ENCODE peak calls at places on chromosomes 3 and 15, in seven cellular contexts. One of them, this sample, is unnamed.

GRCh38 chr3:10623578-10624275 is 118.3 kb upstream of the ATP2B2 start:
- DNase-seq in activated CD4-positive, alpha-beta T cell treated with anti-CD3 and anti-CD28 coated beads, Interleukin-2, amount 50 U/mL, for 24 hours: no peak
- DNase-seq in HT-29: no peak
- DNase-seq in iPS-NIHi11: no peak
- DNase-seq in NCI-H1694 treated with DMSO at 0.1 percent for 48 hours: no peak
- DNase-seq in ELR: no peak
- DNase-seq in activated T-cell treated with anti-CD3 and anti-CD28 coated beads, Interleukin-2, amount 50 U/mL, for 72 hours: no peak
- DNase-seq in this sample: no peak

GRCh38 chr3:100257601-100258000 is 3.2 kb upstream of the TBC1D23 start:
- DNase-seq in iPS-NIHi11: no peak
- DNase-seq in activated T-cell treated with anti-CD3 and anti-CD28 coated beads, Interleukin-2, amount 50 U/mL, for 72 hours: no peak
- DNase-seq in ELR: peak
- DNase-seq in activated CD4-positive, alpha-beta T cell treated with anti-CD3 and anti-CD28 coated beads, Interleukin-2, amount 50 U/mL, for 24 hours: no peak
- DNase-seq in NCI-H1694 treated with DMSO at 0.1 percent for 48 hours: no peak
- DNase-seq in HT-29: no peak
- DNase-seq in this sample: no peak

GRCh38 chr15:45812200-45812599 is 177.4 kb downstream of the SQOR start:
- DNase-seq in NCI-H1694 treated with DMSO at 0.1 percent for 48 hours: no peak
- DNase-seq in ELR: no peak
- DNase-seq in activated CD4-positive, alpha-beta T cell treated with anti-CD3 and anti-CD28 coated beads, Interleukin-2, amount 50 U/mL, for 24 hours: no peak
- DNase-seq in activated T-cell treated with anti-CD3 and anti-CD28 coated beads, Interleukin-2, amount 50 U/mL, for 72 hours: no peak
- DNase-seq in iPS-NIHi11: no peak
- DNase-seq in HT-29: no peak
- DNase-seq in this sample: no peak

GRCh38 chr3:100902572-100902971 is 90.6 kb downstream of the ABI3BP start:
- DNase-seq in NCI-H1694 treated with DMSO at 0.1 percent for 48 hours: no peak
- DNase-seq in iPS-NIHi11: no peak
- DNase-seq in HT-29: no peak
- DNase-seq in activated CD4-positive, alpha-beta T cell treated with anti-CD3 and anti-CD28 coated beads, Interleukin-2, amount 50 U/mL, for 24 hours: no peak
- DNase-seq in ELR: peak
- DNase-seq in activated T-cell treated with anti-CD3 and anti-CD28 coated beads, Interleukin-2, amount 50 U/mL, for 72 hours: no peak
- DNase-seq in this sample: no peak

GRCh38 chr15:101502572-101503295 is 13.2 kb upstream of the PCSK6 start:
- DNase-seq in NCI-H1694 treated with DMSO at 0.1 percent for 48 hours: no peak
- DNase-seq in activated CD4-positive, alpha-beta T cell treated with anti-CD3 and anti-CD28 coated beads, Interleukin-2, amount 50 U/mL, for 24 hours: no peak
- DNase-seq in activated T-cell treated with anti-CD3 and anti-CD28 coated beads, Interleukin-2, amount 50 U/mL, for 72 hours: no peak
- DNase-seq in ELR: no peak
- DNase-seq in HT-29: no peak
- DNase-seq in iPS-NIHi11: no peak
- DNase-seq in this sample: no peak

GRCh38 chr3:194715022-194715800 is 29.5 kb downstream of the FAM43A start:
- DNase-seq in ELR: peak
- DNase-seq in activated CD4-positive, alpha-beta T cell treated with anti-CD3 and anti-CD28 coated beads, Interleukin-2, amount 50 U/mL, for 24 hours: no peak
- DNase-seq in activated T-cell treated with anti-CD3 and anti-CD28 coated beads, Interleukin-2, amount 50 U/mL, for 72 hours: no peak
- DNase-seq in NCI-H1694 treated with DMSO at 0.1 percent for 48 hours: no peak
- DNase-seq in iPS-NIHi11: no peak
- DNase-seq in HT-29: no peak
- DNase-seq in this sample: no peak

GRCh38 chr15:35308802-35309201 is 223.7 kb upstream of the NANOGP8 start:
- DNase-seq in HT-29: peak
- DNase-seq in iPS-NIHi11: no peak
- DNase-seq in NCI-H1694 treated with DMSO at 0.1 percent for 48 hours: no peak
- DNase-seq in activated T-cell treated with anti-CD3 and anti-CD28 coated beads, Interleukin-2, amount 50 U/mL, for 72 hours: no peak
- DNase-seq in ELR: peak
- DNase-seq in activated CD4-positive, alpha-beta T cell treated with anti-CD3 and anti-CD28 coated beads, Interleukin-2, amount 50 U/mL, for 24 hours: no peak
- DNase-seq in this sample: no peak

GRCh38 chr15:96916750-96917149 is 586.2 kb downstream of the NR2F2 start:
- DNase-seq in NCI-H1694 treated with DMSO at 0.1 percent for 48 hours: no peak
- DNase-seq in ELR: no peak
- DNase-seq in HT-29: no peak
- DNase-seq in iPS-NIHi11: no peak
- DNase-seq in activated T-cell treated with anti-CD3 and anti-CD28 coated beads, Interleukin-2, amount 50 U/mL, for 72 hours: no peak
- DNase-seq in activated CD4-positive, alpha-beta T cell treated with anti-CD3 and anti-CD28 coated beads, Interleukin-2, amount 50 U/mL, for 24 hours: no peak
- DNase-seq in this sample: no peak

GRCh38 chr3:10274601-10275000 is 18.1 kb downstream of the GHRL start:
- DNase-seq in ELR: no peak
- DNase-seq in iPS-NIHi11: no peak
- DNase-seq in HT-29: no peak
- DNase-seq in NCI-H1694 treated with DMSO at 0.1 percent for 48 hours: no peak
- DNase-seq in activated CD4-positive, alpha-beta T cell treated with anti-CD3 and anti-CD28 coated beads, Interleukin-2, amount 50 U/mL, for 24 hours: no peak
- DNase-seq in activated T-cell treated with anti-CD3 and anti-CD28 coated beads, Interleukin-2, amount 50 U/mL, for 72 hours: no peak
- DNase-seq in this sample: no peak

GRCh38 chr3:43102773-43103480 is 3.0 kb downstream of the POMGNT2 start:
- DNase-seq in ELR: no peak
- DNase-seq in NCI-H1694 treated with DMSO at 0.1 percent for 48 hours: no peak
- DNase-seq in HT-29: no peak
- DNase-seq in iPS-NIHi11: no peak
- DNase-seq in activated CD4-positive, alpha-beta T cell treated with anti-CD3 and anti-CD28 coated beads, Interleukin-2, amount 50 U/mL, for 24 hours: no peak
- DNase-seq in activated T-cell treated with anti-CD3 and anti-CD28 coated beads, Interleukin-2, amount 50 U/mL, for 72 hours: no peak
- DNase-seq in this sample: no peak

GRCh38 chr3:48847586-48848423 is at the start of gene PRKAR2A:
- DNase-seq in iPS-NIHi11: peak
- DNase-seq in activated T-cell treated with anti-CD3 and anti-CD28 coated beads, Interleukin-2, amount 50 U/mL, for 72 hours: peak
- DNase-seq in HT-29: peak
- DNase-seq in NCI-H1694 treated with DMSO at 0.1 percent for 48 hours: peak
- DNase-seq in activated CD4-positive, alpha-beta T cell treated with anti-CD3 and anti-CD28 coated beads, Interleukin-2, amount 50 U/mL, for 24 hours: peak
- DNase-seq in ELR: peak
- DNase-seq in this sample: peak

GRCh38 chr15:88834211-88834812 is 31.1 kb downstream of the ACAN start:
- DNase-seq in HT-29: peak
- DNase-seq in NCI-H1694 treated with DMSO at 0.1 percent for 48 hours: no peak
- DNase-seq in activated CD4-positive, alpha-beta T cell treated with anti-CD3 and anti-CD28 coated beads, Interleukin-2, amount 50 U/mL, for 24 hours: no peak
- DNase-seq in activated T-cell treated with anti-CD3 and anti-CD28 coated beads, Interleukin-2, amount 50 U/mL, for 72 hours: peak
- DNase-seq in ELR: peak
- DNase-seq in iPS-NIHi11: peak
- DNase-seq in this sample: no peak

GRCh38 chr3:63849175-63849574 is 14.4 kb downstream of the THOC7 start:
- DNase-seq in activated CD4-positive, alpha-beta T cell treated with anti-CD3 and anti-CD28 coated beads, Interleukin-2, amount 50 U/mL, for 24 hours: no peak
- DNase-seq in NCI-H1694 treated with DMSO at 0.1 percent for 48 hours: no peak
- DNase-seq in ELR: no peak
- DNase-seq in iPS-NIHi11: no peak
- DNase-seq in HT-29: no peak
- DNase-seq in activated T-cell treated with anti-CD3 and anti-CD28 coated beads, Interleukin-2, amount 50 U/mL, for 72 hours: no peak
- DNase-seq in this sample: no peak

GRCh38 chr3:1072040-1072439 is 20.8 kb upstream of the CNTN6 start:
- DNase-seq in ELR: no peak
- DNase-seq in iPS-NIHi11: no peak
- DNase-seq in activated T-cell treated with anti-CD3 and anti-CD28 coated beads, Interleukin-2, amount 50 U/mL, for 72 hours: no peak
- DNase-seq in NCI-H1694 treated with DMSO at 0.1 percent for 48 hours: no peak
- DNase-seq in HT-29: no peak
- DNase-seq in activated CD4-positive, alpha-beta T cell treated with anti-CD3 and anti-CD28 coated beads, Interleukin-2, amount 50 U/mL, for 24 hours: no peak
- DNase-seq in this sample: no peak

GRCh38 chr15:90143176-90143655 is 40.9 kb upstream of the IDH2 start:
- DNase-seq in iPS-NIHi11: peak
- DNase-seq in activated CD4-positive, alpha-beta T cell treated with anti-CD3 and anti-CD28 coated beads, Interleukin-2, amount 50 U/mL, for 24 hours: peak
- DNase-seq in NCI-H1694 treated with DMSO at 0.1 percent for 48 hours: no peak
- DNase-seq in ELR: peak
- DNase-seq in HT-29: peak
- DNase-seq in activated T-cell treated with anti-CD3 and anti-CD28 coated beads, Interleukin-2, amount 50 U/mL, for 72 hours: peak
- DNase-seq in this sample: no peak

GRCh38 chr15:56217341-56217740 is 26.3 kb downstream of the RFX7 start:
- DNase-seq in NCI-H1694 treated with DMSO at 0.1 percent for 48 hours: no peak
- DNase-seq in ELR: no peak
- DNase-seq in activated CD4-positive, alpha-beta T cell treated with anti-CD3 and anti-CD28 coated beads, Interleukin-2, amount 50 U/mL, for 24 hours: no peak
- DNase-seq in activated T-cell treated with anti-CD3 and anti-CD28 coated beads, Interleukin-2, amount 50 U/mL, for 72 hours: no peak
- DNase-seq in HT-29: no peak
- DNase-seq in iPS-NIHi11: no peak
- DNase-seq in this sample: no peak

GRCh38 chr3:175398676-175399075 is 539.5 kb downstream of the NAALADL2 start:
- DNase-seq in NCI-H1694 treated with DMSO at 0.1 percent for 48 hours: no peak
- DNase-seq in iPS-NIHi11: no peak
- DNase-seq in activated CD4-positive, alpha-beta T cell treated with anti-CD3 and anti-CD28 coated beads, Interleukin-2, amount 50 U/mL, for 24 hours: no peak
- DNase-seq in ELR: peak
- DNase-seq in HT-29: no peak
- DNase-seq in activated T-cell treated with anti-CD3 and anti-CD28 coated beads, Interleukin-2, amount 50 U/mL, for 72 hours: no peak
- DNase-seq in this sample: no peak

GRCh38 chr15:43277231-43277823 is 10.6 kb upstream of the TGM5 start:
- DNase-seq in HT-29: no peak
- DNase-seq in iPS-NIHi11: no peak
- DNase-seq in NCI-H1694 treated with DMSO at 0.1 percent for 48 hours: no peak
- DNase-seq in ELR: no peak
- DNase-seq in activated T-cell treated with anti-CD3 and anti-CD28 coated beads, Interleukin-2, amount 50 U/mL, for 72 hours: no peak
- DNase-seq in activated CD4-positive, alpha-beta T cell treated with anti-CD3 and anti-CD28 coated beads, Interleukin-2, amount 50 U/mL, for 24 hours: no peak
- DNase-seq in this sample: no peak

GRCh38 chr3:159969-160368 is 36.6 kb upstream of the CHL1 start:
- DNase-seq in HT-29: no peak
- DNase-seq in ELR: no peak
- DNase-seq in activated CD4-positive, alpha-beta T cell treated with anti-CD3 and anti-CD28 coated beads, Interleukin-2, amount 50 U/mL, for 24 hours: no peak
- DNase-seq in activated T-cell treated with anti-CD3 and anti-CD28 coated beads, Interleukin-2, amount 50 U/mL, for 72 hours: no peak
- DNase-seq in iPS-NIHi11: no peak
- DNase-seq in NCI-H1694 treated with DMSO at 0.1 percent for 48 hours: no peak
- DNase-seq in this sample: no peak

GRCh38 chr3:65557915-65558564 is 480.7 kb downstream of the MAGI1 start:
- DNase-seq in activated T-cell treated with anti-CD3 and anti-CD28 coated beads, Interleukin-2, amount 50 U/mL, for 72 hours: no peak
- DNase-seq in NCI-H1694 treated with DMSO at 0.1 percent for 48 hours: no peak
- DNase-seq in activated CD4-positive, alpha-beta T cell treated with anti-CD3 and anti-CD28 coated beads, Interleukin-2, amount 50 U/mL, for 24 hours: no peak
- DNase-seq in ELR: no peak
- DNase-seq in HT-29: no peak
- DNase-seq in iPS-NIHi11: no peak
- DNase-seq in this sample: no peak